ENCODE peak calls at places on chromosomes 2 and 18, in four cellular contexts. B, F, E and W are unnamed samples.

GRCh38 chr18:79882522-79883241 is 68.8 kb downstream of the SLC66A2 start:
- DNase-seq in B (no peak), F (no peak), E (no peak), W (no peak)

GRCh38 chr18:55425698-55426097 is 162.3 kb downstream of the TCF4 start:
- DNase-seq in B (no peak), F (no peak), E (no peak), W (no peak)

GRCh38 chr2:148999451-148999891 is 39.0 kb upstream of the LYPD6B start:
- DNase-seq in B (no peak), F (no peak), E (no peak), W (no peak)

GRCh38 chr18:23330423-23330822 is 122.7 kb upstream of the RIOK3 start:
- DNase-seq in B (no peak), F (peak; percentile 34), E (no peak), W (no peak)

GRCh38 chr2:98730053-98730850 is 680 bp downstream of the MGAT4A start:
- DNase-seq in E (peak; percentile 62), B (no peak), F (no peak), W (no peak)

GRCh38 chr2:25032094-25032493 is 9.8 kb upstream of the EFR3B start:
- DNase-seq in E (no peak), F (no peak), B (no peak), W (no peak)

GRCh38 chr18:38458673-38459072 is 893.1 kb upstream of the CELF4 start:
- DNase-seq in F (no peak), E (no peak), B (no peak), W (no peak)

GRCh38 chr2:237859533-237860272 is at the start of gene RAMP1:
- DNase-seq in B (no peak), E (no peak), F (no peak), W (no peak)

GRCh38 chr2:3470166-3470651 is 49.1 kb downstream of the ADI1 start:
- DNase-seq in F (no peak), B (no peak), E (no peak), W (no peak)

GRCh38 chr2:196987298-196987653 is 60.8 kb upstream of the PGAP1 start:
- DNase-seq in B (peak; percentile 4), E (no peak), F (no peak), W (no peak)

GRCh38 chr18:21735452-21736015 is 5.1 kb upstream of the MIB1 start:
- DNase-seq in F (no peak), B (no peak), E (peak; percentile 66), W (no peak)

GRCh38 chr2:207934720-207935119 is 90.6 kb downstream of the PLEKHM3 start:
- DNase-seq in B (no peak), E (no peak), F (no peak), W (no peak)

GRCh38 chr18:10009321-10010144 is 95.7 kb downstream of the VAPA start:
- DNase-seq in F (no peak), E (no peak), B (no peak), W (no peak)

GRCh38 chr18:63087421-63088230 is 231.9 kb downstream of the BCL2 start:
- DNase-seq in E (no peak), B (no peak), F (no peak), W (no peak)

GRCh38 chr2:127661072-127661618 is 14.2 kb downstream of the LIMS2 start:
- DNase-seq in E (no peak), B (no peak), F (no peak), W (no peak)

GRCh38 chr2:33289961-33290360 is 186.5 kb upstream of the RASGRP3 start:
- DNase-seq in B (no peak), E (no peak), F (no peak), W (no peak)

DNA sequence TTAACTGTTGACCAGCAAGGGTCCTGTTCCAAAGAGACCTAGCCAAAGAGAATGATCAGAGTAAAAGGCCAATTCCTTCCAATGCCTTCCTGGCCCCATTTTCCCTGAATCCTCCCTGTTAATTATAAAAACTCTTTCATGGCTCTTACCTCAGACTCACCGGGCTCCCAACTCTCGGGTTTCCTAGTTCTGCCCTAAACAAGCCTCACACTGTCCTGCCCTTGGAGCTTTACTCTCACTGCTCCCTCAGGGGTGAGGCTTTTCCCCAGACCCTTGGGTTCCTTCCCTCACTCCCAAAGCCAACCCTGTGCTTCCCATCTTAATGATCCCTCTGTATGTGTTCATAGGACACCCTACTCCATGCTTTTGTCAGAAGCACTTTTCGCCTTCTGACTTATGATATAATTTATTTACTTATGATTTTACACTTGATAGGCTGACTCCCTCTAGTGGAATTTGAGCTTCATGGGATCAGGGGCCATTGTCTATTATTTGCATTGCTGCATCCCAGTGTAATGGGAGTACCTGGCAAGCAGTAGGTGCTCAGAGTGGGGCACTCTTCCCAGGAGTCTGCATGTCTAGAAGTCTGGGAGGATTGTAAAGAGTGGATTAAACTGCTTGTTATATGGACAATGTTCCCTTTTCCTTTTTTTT is 29.9 kb upstream of the ZNG1B start:
- DNase-seq in F (no peak), B (peak; percentile 31), E (no peak), W (no peak)
- H3K4me1 ChIP-seq in F (peaks cover 7% of the 10 kb centered on the region), B (peaks cover 2% of the 10 kb centered on the region), E (peaks cover 7% of the 10 kb centered on the region), W (no peaks in the 10 kb centered on the region)

GRCh38 chr18:59272221-59272888 is 899 bp downstream of the RAX start:
- DNase-seq in F (no peak), B (no peak), E (peak; percentile 78), W (no peak)

GRCh38 chr18:59268722-59269562 is 4.3 kb downstream of the RAX start:
- DNase-seq in F (no peak), E (peak; percentile 89), B (no peak), W (no peak)

GRCh38 chr18:59269563-59270214 is 3.6 kb downstream of the RAX start:
- DNase-seq in B (no peak), F (no peak), E (no peak), W (no peak)

GRCh38 chr18:59271606-59272220 is 1.5 kb downstream of the RAX start:
- DNase-seq in E (no peak), F (no peak), B (no peak), W (no peak)

GRCh38 chr18:59270689-59271257 is 2.5 kb downstream of the RAX start:
- DNase-seq in B (no peak), F (no peak), E (peak; percentile 51), W (no peak)
- TF ChIP-seq SIN3A in B (no peak), F (no peak), E (no peak), W (no peak)

DNA sequence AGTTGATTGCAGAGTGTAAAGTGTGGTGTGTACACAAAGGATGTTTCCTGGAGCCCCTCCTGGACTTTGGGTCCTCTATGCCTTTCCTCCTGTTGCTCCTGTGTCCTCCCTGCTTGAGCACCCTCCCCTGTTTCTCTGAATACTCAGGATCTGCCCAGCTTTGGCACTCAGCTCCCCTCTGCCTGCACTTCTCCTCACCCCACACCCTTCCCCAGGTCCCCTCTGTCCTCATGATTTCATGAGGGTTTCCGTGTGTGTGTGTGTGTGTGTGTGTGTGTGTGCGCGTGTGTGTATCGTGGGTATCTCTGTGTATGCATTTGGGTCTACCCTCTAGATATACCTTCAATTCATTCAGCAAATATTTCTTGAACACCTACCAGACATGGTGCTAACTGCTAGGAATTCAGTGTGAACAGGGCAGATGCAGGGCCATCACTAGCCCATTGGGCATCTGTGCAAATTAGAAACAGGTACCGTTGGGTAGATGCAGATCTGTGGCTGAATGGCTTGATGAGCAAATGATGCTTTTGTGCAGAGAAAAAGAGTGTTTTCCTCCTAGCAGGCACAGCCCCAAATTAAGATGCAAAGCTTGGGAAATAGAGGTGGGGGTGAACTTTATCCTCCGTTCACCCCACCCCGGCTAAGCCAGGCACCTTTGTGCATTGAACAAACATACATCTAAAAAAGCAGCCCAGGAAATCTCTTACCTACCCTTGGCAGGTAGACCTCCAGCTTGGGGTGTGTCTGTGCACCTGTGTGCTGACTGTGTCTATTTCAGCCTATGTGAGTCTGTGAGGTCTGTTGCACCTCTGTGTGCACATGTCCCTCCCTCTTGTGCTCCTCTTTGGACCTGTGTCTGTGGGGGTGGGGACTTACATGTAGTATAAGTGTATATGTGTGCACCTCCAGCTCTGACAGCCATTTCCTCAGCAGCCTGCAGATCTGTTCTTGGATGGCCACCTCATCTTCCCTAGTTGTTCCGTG is 60.0 kb upstream of the EPAS1 start:
- DNase-seq in B (no peak), F (no peak), E (no peak), W (no peak)
- H3K4me1 ChIP-seq in B (no peaks in the 10 kb centered on the region), F (peaks cover 7% of the 10 kb centered on the region), E (peaks cover 3% of the 10 kb centered on the region), W (no peaks in the 10 kb centered on the region)

GRCh38 chr2:190578158-190579057 is 43.9 kb upstream of the NEMP2 start:
- DNase-seq in B (peak; percentile 24), F (no peak), E (no peak), W (no peak)
- TF ChIP-seq SIN3A in B (no peak), F (no peak), E (no peak), W (no peak)

DNA sequence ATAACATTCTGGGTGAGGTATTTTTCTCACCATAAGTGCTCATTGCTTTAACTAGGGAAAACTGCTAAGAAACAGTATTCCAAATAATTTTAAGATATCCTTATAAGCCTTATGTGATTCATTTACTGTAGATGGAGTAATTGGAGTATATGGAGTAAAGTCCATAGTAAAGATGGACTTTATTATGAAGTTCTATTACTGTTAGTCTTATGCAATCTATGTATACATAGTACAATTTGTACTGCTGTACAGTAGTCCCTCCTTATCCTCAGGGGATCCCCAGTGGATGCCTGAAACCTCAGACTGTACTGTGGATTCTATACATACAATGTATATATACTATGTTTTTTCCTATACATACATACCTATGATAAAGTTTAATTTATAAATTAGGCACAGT is 41.1 kb upstream of the OTX1 start:
- DNase-seq in B (no peak), F (no peak), E (no peak), W (no peak)
- H3K4me1 ChIP-seq in B (no peaks in the 10 kb centered on the region), F (no peaks in the 10 kb centered on the region), E (peaks cover 7% of the 10 kb centered on the region), W (no peaks in the 10 kb centered on the region)

GRCh38 chr18:52694804-52695203 is 354.8 kb downstream of the DCC start:
- DNase-seq in F (no peak), B (no peak), E (peak; percentile 48), W (no peak)
- TF ChIP-seq SIN3A in F (no peak), B (no peak), E (no peak), W (no peak)

DNA sequence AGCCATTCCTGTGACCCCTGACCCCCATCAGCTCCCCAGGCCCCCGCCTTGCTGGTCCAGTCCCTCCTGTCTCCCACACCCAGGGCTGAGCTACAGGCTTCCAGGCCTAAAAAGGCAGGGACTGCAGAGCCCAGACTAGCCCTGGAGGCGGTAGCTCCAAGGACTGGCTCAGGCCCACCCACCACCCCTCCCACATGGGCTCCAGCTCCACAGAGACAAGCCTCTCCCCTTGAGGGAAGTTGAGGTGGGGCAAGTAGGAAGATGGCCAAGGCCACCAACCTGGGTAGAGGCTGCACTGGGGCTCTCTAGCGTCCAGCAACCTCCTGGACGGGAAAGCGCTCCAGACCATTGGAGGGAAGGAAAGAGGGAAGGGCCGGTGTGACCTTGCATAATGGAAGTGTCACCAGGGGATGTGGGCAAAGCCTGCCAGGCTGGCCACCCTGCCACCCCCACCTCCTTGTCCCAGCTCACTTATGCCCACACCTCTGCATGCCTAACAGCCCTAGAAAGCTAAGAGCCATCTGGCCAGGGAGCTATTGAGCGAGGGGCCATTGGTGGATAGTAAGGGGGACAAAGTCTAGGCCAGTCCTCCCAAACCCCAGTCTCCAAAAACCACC is 63.1 kb downstream of the TNS1 start:
- DNase-seq in F (no peak), B (no peak), E (no peak), W (no peak)
- H3K4me1 ChIP-seq in F (no peaks in the 10 kb centered on the region), B (peaks cover 9% of the 10 kb centered on the region), E (peaks cover 29% of the 10 kb centered on the region), W (no peaks in the 10 kb centered on the region)

DNA sequence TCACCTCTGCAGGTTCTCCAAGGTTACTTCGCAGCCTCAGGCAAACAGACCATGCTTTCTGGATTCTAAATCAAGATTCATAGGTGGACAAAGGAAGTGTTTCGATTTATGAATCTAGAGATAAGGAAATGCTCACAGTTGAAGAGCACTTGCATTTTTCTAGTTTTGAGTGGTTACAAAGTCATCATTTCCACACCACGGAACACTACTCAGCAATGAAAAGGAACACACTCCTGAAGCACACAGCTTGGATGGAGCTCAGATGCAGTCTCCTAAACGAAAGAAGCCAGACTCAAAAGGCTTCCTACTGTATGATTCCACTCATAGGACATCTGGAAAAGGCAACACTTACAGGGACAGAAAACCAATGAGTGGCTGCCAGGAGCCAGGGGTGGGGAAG is 31.7 kb downstream of the SDC1 start:
- DNase-seq in B (no peak), E (no peak), F (no peak), W (no peak)
- TF ChIP-seq SIN3A in B (no peak), E (no peak), F (no peak), W (no peak)